ENCODE peak calls at places on chromosomes 3 and 15, in nine cellular contexts. K, I, W, T, V, E, B, H and C are unnamed samples.

GRCh38 chr15:101597360-101597928 is 54.7 kb downstream of the TM2D3 start:
- DNase-seq in H (no peak), W (no peak), B (peak; percentile 73), V (no peak), E (no peak), K (no peak), I (no peak), T (no peak), C (no peak)

GRCh38 chr3:70631716-70632307 is 319.4 kb upstream of the MDFIC2 start:
- DNase-seq in E (no peak), H (no peak), K (no peak), B (no peak), T (no peak), V (no peak), I (no peak), W (no peak), C (no peak)

GRCh38 chr3:176514297-176514696 is 683.0 kb downstream of the TBL1XR1 start:
- DNase-seq in B (peak; percentile 73), T (no peak), H (peak; percentile 27), E (peak; percentile 35), K (no peak), W (peak; percentile 7), I (no peak), V (no peak), C (no peak)

GRCh38 chr15:60804551-60804950 is 325.6 kb upstream of the ICE2 start:
- DNase-seq in B (no peak), I (no peak), V (no peak), W (no peak), E (no peak), H (no peak), T (no peak), K (no peak), C (no peak)

GRCh38 chr15:64844576-64845140 is 2.9 kb downstream of the PLEKHO2 start:
- DNase-seq in W (no peak), I (no peak), V (no peak), T (no peak), B (no peak), E (no peak), H (no peak), K (no peak), C (no peak)

GRCh38 chr3:46665763-46666470 is 27.6 kb downstream of the ALS2CL start:
- DNase-seq in H (no peak), W (no peak), T (peak; percentile 51), K (no peak), B (no peak), V (no peak), I (peak; percentile 44), E (no peak), C (no peak)

GRCh38 chr15:38129531-38130199 is 123.0 kb upstream of the SPRED1 start:
- DNase-seq in T (no peak), H (peak; percentile 51), V (no peak), E (no peak), I (peak; percentile 66), K (no peak), B (peak; percentile 98), W (no peak), C (peak; percentile 69)

GRCh38 chr3:185272051-185272450 is 18.2 kb upstream of the EHHADH start:
- DNase-seq in V (no peak), I (no peak), W (no peak), K (no peak), B (peak; percentile 34), T (no peak), H (no peak), E (no peak), C (no peak)

GRCh38 chr3:33956211-33956610 is 157.8 kb downstream of the PDCD6IP start:
- DNase-seq in E (no peak), V (no peak), B (no peak), T (no peak), W (no peak), H (no peak), I (no peak), K (no peak), C (no peak)

GRCh38 chr3:195099976-195100755 is 170.8 kb downstream of the XXYLT1 start:
- DNase-seq in W (no peak), B (no peak), T (no peak), E (no peak), H (no peak), K (no peak), I (no peak), V (no peak), C (no peak)

GRCh38 chr15:43749690-43750345 is 3.6 kb downstream of the PDIA3 start:
- DNase-seq in E (no peak), T (no peak), K (peak; percentile 18), W (peak; percentile 34), V (no peak), B (peak; percentile 22), H (no peak), I (no peak), C (no peak)

GRCh38 chr3:189809583-189809982 is 178.4 kb downstream of the TP63 start:
- DNase-seq in W (no peak), E (no peak), K (no peak), H (no peak), B (no peak), I (no peak), V (no peak), T (no peak), C (no peak)

GRCh38 chr3:77947671-77948070 is 907.8 kb downstream of the ROBO2 start:
- DNase-seq in W (no peak), I (no peak), B (no peak), E (no peak), T (no peak), K (no peak), H (no peak), V (no peak), C (no peak)

GRCh38 chr3:152185941-152186630 is 82.6 kb upstream of the MBNL1 start:
- DNase-seq in E (no peak), V (no peak), W (no peak), B (no peak), I (no peak), T (no peak), H (no peak), K (no peak), C (no peak)

GRCh38 chr15:36468746-36469145 is 110.7 kb upstream of the CDIN1 start:
- DNase-seq in I (no peak), B (peak; percentile 56), W (no peak), T (no peak), E (no peak), V (no peak), K (no peak), H (no peak), C (no peak)

GRCh38 chr15:27454281-27455060 is 483.5 kb downstream of the GABRG3 start:
- DNase-seq in B (peak; percentile 65), H (no peak), W (no peak), K (no peak), I (no peak), V (no peak), T (no peak), E (no peak), C (no peak)

GRCh38 chr15:74133703-74134386 is 3.5 kb downstream of the ISLR2 start:
- DNase-seq in T (no peak), K (no peak), V (no peak), E (no peak), H (no peak), I (no peak), W (peak; percentile 5), B (no peak), C (no peak)

GRCh38 chr3:172326993-172327392 is 121.3 kb downstream of the GHSR start:
- DNase-seq in H (no peak), E (no peak), I (no peak), T (no peak), B (no peak), K (no peak), W (no peak), V (no peak), C (no peak)

GRCh38 chr3:159814161-159814560 is 174.5 kb upstream of the IL12A start:
- DNase-seq in H (no peak), E (no peak), W (no peak), T (peak; percentile 72), B (peak; percentile 47), K (no peak), I (no peak), V (no peak), C (peak; percentile 68)

GRCh38 chr15:77507911-77508310 is 87.2 kb downstream of the HMG20A start:
- DNase-seq in E (no peak), H (no peak), I (peak; percentile 60), T (no peak), V (no peak), W (no peak), B (peak; percentile 47), K (no peak), C (no peak)

GRCh38 chr15:68582236-68582635 is 3.4 kb downstream of the CORO2B start:
- DNase-seq in I (no peak), H (no peak), B (no peak), E (no peak), V (no peak), K (no peak), T (no peak), W (no peak), C (no peak)

GRCh38 chr15:85785887-85786777 is 8.6 kb downstream of the KLHL25 start:
- DNase-seq in B (peak; percentile 58), W (no peak), E (no peak), K (no peak), H (no peak), V (no peak), I (peak; percentile 82), T (peak; percentile 68), C (peak; percentile 66)

GRCh38 chr3:123620338-123620737 is 35.5 kb upstream of the HACD2 start:
- DNase-seq in T (no peak), V (no peak), W (no peak), E (no peak), I (no peak), K (no peak), H (no peak), B (no peak), C (peak; percentile 48)

GRCh38 chr3:7207092-7207491 is 346.2 kb downstream of the GRM7 start:
- DNase-seq in E (no peak), H (no peak), W (no peak), K (no peak), T (no peak), I (no peak), V (no peak), B (no peak), C (no peak)

GRCh38 chr15:80512729-80513670 is 108.8 kb downstream of the ARNT2 start:
- DNase-seq in I (no peak), H (no peak), W (no peak), T (peak; percentile 0), V (no peak), B (peak; percentile 42), K (no peak), E (no peak), C (no peak)

GRCh38 chr15:73867956-73868355 is 5.4 kb upstream of the TBC1D21 start:
- DNase-seq in V (no peak), W (no peak), K (no peak), E (no peak), T (no peak), H (no peak), I (no peak), B (no peak), C (no peak)

GRCh38 chr3:32603064-32603463 is 32.4 kb upstream of the DYNC1LI1 start:
- DNase-seq in V (no peak), W (no peak), B (no peak), I (no peak), T (no peak), K (no peak), H (no peak), E (no peak), C (no peak)

GRCh38 chr3:190512666-190513065 is 1.2 kb upstream of the IL1RAP start:
- DNase-seq in I (no peak), V (no peak), B (no peak), E (no peak), K (no peak), H (no peak), T (no peak), W (no peak), C (no peak)

GRCh38 chr3:128215290-128215689 is 62.0 kb downstream of the EEFSEC start:
- DNase-seq in E (no peak), T (no peak), V (no peak), B (no peak), W (no peak), I (no peak), K (no peak), H (no peak), C (no peak)

GRCh38 chr3:38562467-38562925 is 66.4 kb downstream of the EXOG start:
- DNase-seq in K (no peak), E (no peak), W (no peak), B (no peak), V (no peak), H (no peak), I (peak; percentile 30), T (no peak), C (no peak)

GRCh38 chr15:60379466-60380274 is 18.1 kb downstream of the ANXA2 start:
- DNase-seq in K (no peak), W (no peak), V (no peak), T (no peak), I (no peak), E (no peak), H (no peak), B (peak; percentile 92), C (no peak)